ENCODE peak calls at places on chromosomes 7 and 10, in seven cellular contexts. One of them, this sample, is unnamed.

GRCh38 chr7:39429421-39429820 is 136.8 kb upstream of the YAE1 start:
- DNase-seq in mucosa of descending colon: no peak
- DNase-seq in Peyer's patch: no peak
- DNase-seq in lower lobe of right lung: no peak
- DNase-seq in GM12878: no peak
- DNase-seq in HCT116: no peak
- DNase-seq in vagina: no peak
- DNase-seq in this sample: no peak

GRCh38 chr7:129222064-129222463 is 2.8 kb upstream of the AHCYL2 start:
- DNase-seq in mucosa of descending colon: no peak
- DNase-seq in Peyer's patch: no peak
- DNase-seq in lower lobe of right lung: no peak
- DNase-seq in GM12878: no peak
- DNase-seq in HCT116: no peak
- DNase-seq in vagina: no peak
- DNase-seq in this sample: no peak

GRCh38 chr10:76352300-76352699 is 920.9 kb downstream of the LRMDA start:
- DNase-seq in mucosa of descending colon: no peak
- DNase-seq in Peyer's patch: no peak
- DNase-seq in lower lobe of right lung: no peak
- DNase-seq in GM12878: no peak
- DNase-seq in HCT116: peak; percentile 7
- DNase-seq in vagina: no peak
- DNase-seq in this sample: no peak

GRCh38 chr7:141685285-141686035 is 16.5 kb downstream of the DENND11 start:
- DNase-seq in mucosa of descending colon: no peak
- DNase-seq in Peyer's patch: no peak
- DNase-seq in lower lobe of right lung: no peak
- DNase-seq in GM12878: no peak
- DNase-seq in HCT116: no peak
- DNase-seq in vagina: no peak
- DNase-seq in this sample: no peak

GRCh38 chr7:82194011-82194410 is 249.6 kb downstream of the CACNA2D1 start:
- DNase-seq in mucosa of descending colon: no peak
- DNase-seq in Peyer's patch: no peak
- DNase-seq in lower lobe of right lung: no peak
- DNase-seq in GM12878: no peak
- DNase-seq in HCT116: no peak
- DNase-seq in vagina: no peak
- DNase-seq in this sample: no peak

GRCh38 chr7:97155897-97156418 is 38.5 kb downstream of the SDHAF3 start:
- DNase-seq in mucosa of descending colon: no peak
- DNase-seq in Peyer's patch: no peak
- DNase-seq in lower lobe of right lung: no peak
- DNase-seq in GM12878: no peak
- DNase-seq in HCT116: no peak
- DNase-seq in vagina: no peak
- DNase-seq in this sample: no peak

GRCh38 chr7:105963038-105963667 is at the start of gene CDHR3:
- DNase-seq in mucosa of descending colon: no peak
- DNase-seq in Peyer's patch: no peak
- DNase-seq in lower lobe of right lung: no peak
- DNase-seq in GM12878: no peak
- DNase-seq in HCT116: no peak
- DNase-seq in vagina: no peak
- DNase-seq in this sample: no peak

GRCh38 chr7:135558881-135559280 is 1.2 kb downstream of the NUP205 start:
- DNase-seq in mucosa of descending colon: no peak
- DNase-seq in Peyer's patch: no peak
- DNase-seq in lower lobe of right lung: no peak
- DNase-seq in GM12878: no peak
- DNase-seq in HCT116: no peak
- DNase-seq in vagina: no peak
- DNase-seq in this sample: no peak

GRCh38 chr10:102227050-102227449 is 951 bp downstream of the ELOVL3 start:
- DNase-seq in mucosa of descending colon: no peak
- DNase-seq in Peyer's patch: no peak
- DNase-seq in lower lobe of right lung: peak; percentile 67
- DNase-seq in GM12878: no peak
- DNase-seq in HCT116: no peak
- DNase-seq in vagina: no peak
- DNase-seq in this sample: no peak

GRCh38 chr10:45461034-45461433 is 87.0 kb downstream of the ALOX5 start:
- DNase-seq in mucosa of descending colon: no peak
- DNase-seq in Peyer's patch: peak; percentile 63
- DNase-seq in lower lobe of right lung: no peak
- DNase-seq in GM12878: peak; percentile 91
- DNase-seq in HCT116: no peak
- DNase-seq in vagina: no peak
- DNase-seq in this sample: no peak

GRCh38 chr7:130151591-130152269 is 53.5 kb downstream of the TMEM209 start:
- DNase-seq in mucosa of descending colon: no peak
- DNase-seq in Peyer's patch: no peak
- DNase-seq in lower lobe of right lung: no peak
- DNase-seq in GM12878: no peak
- DNase-seq in HCT116: no peak
- DNase-seq in vagina: no peak
- DNase-seq in this sample: no peak

GRCh38 chr10:79940431-79940830 is 8.5 kb downstream of the SFTPD start:
- DNase-seq in mucosa of descending colon: no peak
- DNase-seq in Peyer's patch: no peak
- DNase-seq in lower lobe of right lung: no peak
- DNase-seq in GM12878: no peak
- DNase-seq in HCT116: no peak
- DNase-seq in vagina: peak; percentile 82
- DNase-seq in this sample: no peak

GRCh38 chr10:105952153-105952552 is 1212.4 kb downstream of the SORCS1 start:
- DNase-seq in mucosa of descending colon: no peak
- DNase-seq in Peyer's patch: no peak
- DNase-seq in lower lobe of right lung: peak; percentile 44
- DNase-seq in GM12878: peak; percentile 59
- DNase-seq in HCT116: no peak
- DNase-seq in vagina: no peak
- DNase-seq in this sample: peak; percentile 76

GRCh38 chr10:1381339-1381738 is 325.2 kb downstream of the WDR37 start:
- DNase-seq in mucosa of descending colon: no peak
- DNase-seq in Peyer's patch: no peak
- DNase-seq in lower lobe of right lung: no peak
- DNase-seq in GM12878: no peak
- DNase-seq in HCT116: no peak
- DNase-seq in vagina: peak; percentile 93
- DNase-seq in this sample: no peak

GRCh38 chr7:158430308-158431034 is 157.2 kb downstream of the PTPRN2 start:
- DNase-seq in mucosa of descending colon: no peak
- DNase-seq in Peyer's patch: no peak
- DNase-seq in lower lobe of right lung: no peak
- DNase-seq in GM12878: no peak
- DNase-seq in HCT116: no peak
- DNase-seq in vagina: no peak
- DNase-seq in this sample: no peak

GRCh38 chr7:158428842-158429753 is 158.5 kb downstream of the PTPRN2 start:
- DNase-seq in mucosa of descending colon: no peak
- DNase-seq in Peyer's patch: no peak
- DNase-seq in lower lobe of right lung: no peak
- DNase-seq in GM12878: no peak
- DNase-seq in HCT116: no peak
- DNase-seq in vagina: no peak
- DNase-seq in this sample: no peak

GRCh38 chr7:158431055-158431940 is 156.3 kb downstream of the PTPRN2 start:
- DNase-seq in mucosa of descending colon: no peak
- DNase-seq in Peyer's patch: peak; percentile 40
- DNase-seq in lower lobe of right lung: no peak
- DNase-seq in GM12878: no peak
- DNase-seq in HCT116: no peak
- DNase-seq in vagina: no peak
- DNase-seq in this sample: no peak

GRCh38 chr7:158432369-158433270 is 155.0 kb downstream of the PTPRN2 start:
- DNase-seq in mucosa of descending colon: peak; percentile 80
- DNase-seq in Peyer's patch: peak; percentile 76
- DNase-seq in lower lobe of right lung: peak; percentile 68
- DNase-seq in GM12878: no peak
- DNase-seq in HCT116: no peak
- DNase-seq in vagina: no peak
- DNase-seq in this sample: no peak

DNA sequence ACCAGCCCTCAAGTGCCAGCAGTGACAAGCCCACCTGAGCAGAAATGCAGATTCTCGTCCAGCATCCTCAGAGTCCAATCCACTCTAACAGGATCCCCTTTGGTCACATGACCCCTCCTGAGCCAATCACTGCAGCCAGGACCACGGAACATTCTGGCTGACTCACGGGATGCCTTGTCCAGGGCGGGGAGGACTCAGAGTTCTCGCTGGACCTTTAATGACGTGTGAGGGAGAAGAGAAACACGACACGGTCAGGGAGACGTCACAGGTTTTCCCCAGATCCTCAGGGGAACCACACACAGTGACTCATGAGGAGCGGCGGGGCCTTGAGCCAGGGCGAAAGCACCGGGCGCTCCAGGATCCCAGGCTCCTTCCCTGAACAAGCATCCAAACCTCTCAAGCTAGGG is 155.7 kb downstream of the PTPRN2 start:
- DNase-seq in mucosa of descending colon: no peak
- DNase-seq in Peyer's patch: peak; percentile 78
- DNase-seq in lower lobe of right lung: peak; percentile 66
- DNase-seq in GM12878: no peak
- DNase-seq in HCT116: peak; percentile 54
- DNase-seq in vagina: no peak
- DNase-seq in this sample: no peak
- H3K4me3 ChIP-seq in mucosa of descending colon: no peak overlapping the region
- H3K4me3 ChIP-seq in Peyer's patch: no peak overlapping the region
- H3K4me3 ChIP-seq in lower lobe of right lung: peak overlapping the region; percentile 10
- H3K4me3 ChIP-seq in GM12878: no peak overlapping the region
- H3K4me3 ChIP-seq in HCT116: peak overlapping the region; percentile 26
- H3K4me3 ChIP-seq in vagina: no peak overlapping the region
- H3K4me3 ChIP-seq in this sample: no peak overlapping the region

DNA sequence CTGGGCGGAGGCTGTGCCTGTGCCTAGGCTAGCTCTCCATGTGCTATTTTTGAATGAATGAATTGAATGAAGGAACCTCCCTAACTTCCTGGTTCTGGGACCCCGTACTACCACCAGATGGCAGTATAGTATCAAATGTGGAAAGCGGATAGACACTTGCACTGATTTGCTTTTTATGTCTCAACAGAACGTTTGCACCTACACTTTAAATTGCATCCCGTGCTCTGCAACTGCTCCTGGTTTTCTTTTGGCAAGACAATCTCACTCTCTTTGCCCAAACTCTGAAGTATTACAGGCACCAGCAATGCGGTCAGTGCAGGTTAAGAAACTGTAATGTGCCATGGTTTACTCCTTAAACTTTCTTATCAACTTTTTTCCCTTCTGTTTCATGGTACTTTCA is 6.5 kb downstream of the FZD8 start:
- DNase-seq in mucosa of descending colon: no peak
- DNase-seq in Peyer's patch: peak; percentile 68
- DNase-seq in lower lobe of right lung: no peak
- DNase-seq in GM12878: peak; percentile 20
- DNase-seq in HCT116: peak; percentile 57
- DNase-seq in vagina: no peak
- DNase-seq in this sample: no peak
- H3K4me3 ChIP-seq in mucosa of descending colon: no peak overlapping the region
- H3K4me3 ChIP-seq in Peyer's patch: no peak overlapping the region
- H3K4me3 ChIP-seq in lower lobe of right lung: no peak overlapping the region
- H3K4me3 ChIP-seq in GM12878: no peak overlapping the region
- H3K4me3 ChIP-seq in HCT116: no peak overlapping the region
- H3K4me3 ChIP-seq in vagina: no peak overlapping the region
- H3K4me3 ChIP-seq in this sample: no peak overlapping the region

GRCh38 chr7:143240323-143241168 is 18.7 kb downstream of the TAS2R40 start:
- DNase-seq in mucosa of descending colon: no peak
- DNase-seq in Peyer's patch: peak; percentile 90
- DNase-seq in lower lobe of right lung: no peak
- DNase-seq in GM12878: no peak
- DNase-seq in HCT116: peak; percentile 70
- DNase-seq in vagina: no peak
- DNase-seq in this sample: no peak
- H3K4me3 ChIP-seq in mucosa of descending colon: no peak overlapping the region
- H3K4me3 ChIP-seq in Peyer's patch: no peak overlapping the region
- H3K4me3 ChIP-seq in lower lobe of right lung: no peak overlapping the region
- H3K4me3 ChIP-seq in GM12878: no peak overlapping the region
- H3K4me3 ChIP-seq in HCT116: no peak overlapping the region
- H3K4me3 ChIP-seq in vagina: no peak overlapping the region
- H3K4me3 ChIP-seq in this sample: no peak overlapping the region

GRCh38 chr7:73364006-73364728 is 36.2 kb downstream of the FKBP6 start:
- DNase-seq in mucosa of descending colon: no peak
- DNase-seq in Peyer's patch: no peak
- DNase-seq in lower lobe of right lung: no peak
- DNase-seq in GM12878: no peak
- DNase-seq in HCT116: no peak
- DNase-seq in vagina: no peak
- DNase-seq in this sample: no peak
- H3K4me3 ChIP-seq in mucosa of descending colon: no peak overlapping the region
- H3K4me3 ChIP-seq in Peyer's patch: no peak overlapping the region
- H3K4me3 ChIP-seq in lower lobe of right lung: no peak overlapping the region
- H3K4me3 ChIP-seq in GM12878: no peak overlapping the region
- H3K4me3 ChIP-seq in HCT116: no peak overlapping the region
- H3K4me3 ChIP-seq in vagina: no peak overlapping the region
- H3K4me3 ChIP-seq in this sample: no peak overlapping the region

DNA sequence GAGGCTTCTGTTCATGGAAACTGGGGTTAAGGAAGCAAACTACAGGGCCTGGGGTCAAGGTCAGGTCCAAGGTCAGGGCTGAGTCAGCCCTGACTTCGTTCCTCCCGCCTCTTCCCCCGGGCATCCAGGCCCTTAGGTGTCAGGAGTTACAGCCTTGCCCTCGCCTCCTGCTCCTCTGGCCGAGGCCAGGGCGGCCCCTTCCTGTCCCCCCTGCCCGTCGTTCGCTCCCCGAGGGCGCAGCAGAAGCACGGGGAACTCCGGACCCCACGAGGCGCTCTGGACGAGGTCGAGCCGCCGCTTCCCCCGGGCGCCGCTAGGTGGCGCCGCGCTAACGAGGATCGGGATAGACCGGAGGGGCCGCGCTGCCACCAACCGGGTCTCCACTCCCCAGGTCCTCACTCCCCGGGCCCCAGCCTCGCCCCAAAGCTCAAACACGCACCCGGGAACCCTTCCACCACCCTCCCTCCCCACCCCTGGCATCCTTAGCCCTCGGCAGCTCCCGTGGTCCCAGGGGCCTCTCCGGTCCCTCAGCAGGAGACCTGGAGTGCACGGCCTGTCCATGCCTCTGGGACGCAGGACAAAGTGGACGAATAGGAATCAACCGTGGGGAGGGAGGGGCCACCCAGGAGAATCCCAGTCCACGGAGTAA is 59.2 kb upstream of the MYL10 start:
- DNase-seq in mucosa of descending colon: peak; percentile 81
- DNase-seq in Peyer's patch: peak; percentile 91
- DNase-seq in lower lobe of right lung: peak; percentile 89
- DNase-seq in GM12878: no peak
- DNase-seq in HCT116: peak; percentile 34
- DNase-seq in vagina: no peak
- DNase-seq in this sample: peak; percentile 93
- H3K4me3 ChIP-seq in mucosa of descending colon: no peak overlapping the region
- H3K4me3 ChIP-seq in Peyer's patch: no peak overlapping the region
- H3K4me3 ChIP-seq in lower lobe of right lung: peak overlapping the region; percentile 28
- H3K4me3 ChIP-seq in GM12878: peak overlapping the region; percentile 32
- H3K4me3 ChIP-seq in HCT116: peak overlapping the region; percentile 27
- H3K4me3 ChIP-seq in vagina: peak overlapping the region; percentile 18
- H3K4me3 ChIP-seq in this sample: peak overlapping the region; percentile 25

GRCh38 chr7:114087674-114088539 is 169.1 kb upstream of the PPP1R3A start:
- DNase-seq in mucosa of descending colon: no peak
- DNase-seq in Peyer's patch: peak; percentile 53
- DNase-seq in lower lobe of right lung: no peak
- DNase-seq in GM12878: no peak
- DNase-seq in HCT116: no peak
- DNase-seq in vagina: no peak
- DNase-seq in this sample: no peak
- H3K4me3 ChIP-seq in mucosa of descending colon: peak overlapping the region; percentile 6
- H3K4me3 ChIP-seq in Peyer's patch: no peak overlapping the region
- H3K4me3 ChIP-seq in lower lobe of right lung: peak overlapping the region; percentile 58
- H3K4me3 ChIP-seq in GM12878: no peak overlapping the region
- H3K4me3 ChIP-seq in HCT116: no peak overlapping the region
- H3K4me3 ChIP-seq in vagina: peak overlapping the region; percentile 77
- H3K4me3 ChIP-seq in this sample: peak overlapping the region; percentile 56

This sample was measured in kidney.